ENCODE peak calls at places on chromosomes 3 and 15, in five cellular contexts. U is trophoblast cell, V is H9, C is IMR-90, Z is neuronal stem cell. J is an unnamed sample.

GRCh38 chr3:42660898-42661297 is 7.4 kb downstream of the ZBTB47 start:
- DNase-seq in U (no peak), V (peak; percentile 53), C (no peak), Z (no peak), J (peak; percentile 70)

GRCh38 chr3:43105224-43105596 is 669 bp downstream of the POMGNT2 start:
- DNase-seq in U (no peak), V (no peak), C (no peak), Z (no peak), J (no peak)

GRCh38 chr15:47184405-47185221 is 532.7 kb upstream of the SEMA6D start:
- DNase-seq in U (peak; percentile 23), V (peak; percentile 45), C (peak; percentile 14), Z (peak; percentile 41), J (peak; percentile 46)

GRCh38 chr3:191328383-191328962 is 721 bp upstream of the CCDC50 start:
- DNase-seq in U (peak; percentile 4), V (no peak), C (no peak), Z (no peak), J (peak; percentile 75)

GRCh38 chr3:36557021-36557707 is 176.9 kb downstream of the STAC start:
- DNase-seq in U (no peak), V (no peak), C (no peak), Z (no peak), J (no peak)

GRCh38 chr15:38670142-38671002 is 105.8 kb upstream of the RASGRP1 start:
- DNase-seq in U (no peak), V (no peak), C (no peak), Z (no peak), J (no peak)

GRCh38 chr3:106120334-106120733 is 251.5 kb upstream of the CBLB start:
- DNase-seq in U (no peak), V (no peak), C (peak; percentile 70), Z (no peak), J (no peak)

GRCh38 chr3:124845406-124845805 is 41.8 kb downstream of the ITGB5 start:
- DNase-seq in U (no peak), V (no peak), C (peak; percentile 90), Z (no peak), J (no peak)

GRCh38 chr3:149058199-149058598 is 28.1 kb downstream of the HLTF start:
- DNase-seq in U (no peak), V (no peak), C (no peak), Z (no peak), J (no peak)

GRCh38 chr3:78277793-78278192 is 1237.9 kb downstream of the ROBO2 start:
- DNase-seq in U (no peak), V (no peak), C (no peak), Z (no peak), J (no peak)

GRCh38 chr3:125386811-125387210 is 11.7 kb upstream of the ZNF148 start:
- DNase-seq in U (no peak), V (no peak), C (peak; percentile 84), Z (no peak), J (no peak)

GRCh38 chr3:144590854-144591253 is 619.2 kb downstream of the DIPK2A start:
- DNase-seq in U (peak; percentile 47), V (no peak), C (peak; percentile 94), Z (no peak), J (peak; percentile 67)

GRCh38 chr15:93027413-93027812 is 61.6 kb downstream of the RGMA start:
- DNase-seq in U (peak; percentile 4), V (no peak), C (no peak), Z (no peak), J (no peak)

DNA sequence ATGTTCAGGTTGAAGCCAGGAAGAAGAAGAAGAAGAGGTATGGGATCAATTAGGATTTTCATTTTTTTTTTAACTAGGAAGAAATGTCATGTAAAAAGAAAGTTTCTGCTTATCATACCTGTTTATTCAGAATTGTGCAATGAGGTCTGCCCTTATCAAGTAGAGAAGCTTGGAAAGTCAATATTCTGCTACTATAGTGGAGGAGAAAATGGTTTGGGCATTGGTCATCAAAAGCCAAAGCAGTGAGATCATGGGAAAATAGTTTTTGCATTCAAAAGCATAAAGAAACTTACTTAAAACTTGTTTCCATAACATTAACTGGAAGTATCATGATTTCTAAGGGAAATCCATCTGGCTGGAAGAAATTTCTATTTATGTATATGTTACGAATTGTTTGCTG is 1239.2 kb downstream of the NSUN3 start:
- DNase-seq in U (peak; percentile 93), V (no peak), C (peak; percentile 62), Z (no peak), J (peak; percentile 64)
- H3K4ac ChIP-seq in U (no peak overlapping the region), V (no peak overlapping the region), C (no peak overlapping the region), Z (no peak overlapping the region), J (no peak overlapping the region)

DNA sequence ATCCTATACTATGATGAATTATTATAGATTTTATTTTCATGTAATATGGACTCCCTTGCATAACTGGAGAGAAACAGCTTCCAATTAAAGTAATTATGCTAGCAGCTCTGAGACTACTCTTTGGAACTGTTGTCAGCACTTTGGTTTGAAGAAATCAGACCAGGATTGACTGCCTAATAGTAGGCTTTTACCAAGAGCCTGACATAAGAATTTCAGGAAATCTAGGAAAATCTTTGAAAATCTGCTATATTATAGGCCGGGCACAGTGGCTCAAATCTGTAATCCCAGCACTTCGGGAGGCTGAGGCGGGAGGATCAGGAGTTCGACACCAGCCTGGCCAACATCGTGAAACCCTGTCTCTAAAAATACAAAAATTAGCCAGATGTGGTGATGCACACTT is 62.9 kb downstream of the ZNF609 start:
- DNase-seq in U (no peak), V (no peak), C (no peak), Z (no peak), J (no peak)
- H3K4ac ChIP-seq in U (no peak overlapping the region), V (no peak overlapping the region), C (no peak overlapping the region), Z (no peak overlapping the region), J (no peak overlapping the region)

DNA sequence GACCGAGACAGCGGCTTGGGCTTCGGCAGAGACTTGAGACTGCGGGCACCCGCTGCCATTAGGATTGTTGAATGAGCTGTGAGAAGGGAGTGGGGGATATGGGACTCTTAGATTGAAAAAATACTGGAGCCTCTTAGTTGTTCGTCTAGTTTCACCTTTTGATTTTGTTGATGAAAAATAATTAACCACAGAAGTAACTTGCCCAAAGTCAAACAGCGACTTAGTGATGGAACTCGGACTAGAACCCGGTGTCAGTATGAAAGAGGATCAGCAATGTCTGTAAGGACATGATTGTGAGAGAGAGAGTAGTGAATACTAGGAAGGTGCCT is 510 bp upstream of the GOLGB1 start:
- DNase-seq in U (no peak), V (no peak), C (no peak), Z (no peak), J (no peak)
- H3K4ac ChIP-seq in U (no peak overlapping the region), V (no peak overlapping the region), C (peak overlapping the region; percentile 74), Z (no peak overlapping the region), J (no peak overlapping the region)

GRCh38 chr3:94258851-94259250 is 196.0 kb downstream of the NSUN3 start:
- DNase-seq in U (no peak), V (no peak), C (no peak), Z (no peak), J (peak; percentile 67)
- H3K4ac ChIP-seq in U (no peak overlapping the region), V (no peak overlapping the region), C (no peak overlapping the region), Z (no peak overlapping the region), J (peak overlapping the region; percentile 42)

GRCh38 chr3:118710532-118710931 is 324.1 kb downstream of the IGSF11 start:
- DNase-seq in U (no peak), V (no peak), C (no peak), Z (no peak), J (no peak)

GRCh38 chr3:118705827-118706226 is 328.8 kb downstream of the IGSF11 start:
- DNase-seq in U (no peak), V (no peak), C (no peak), Z (no peak), J (no peak)
- H3K4ac ChIP-seq in U (no peak overlapping the region), V (no peak overlapping the region), C (no peak overlapping the region), Z (no peak overlapping the region), J (no peak overlapping the region)

GRCh38 chr3:194508486-194509449 is 22.0 kb upstream of the ATP13A3 start:
- DNase-seq in U (no peak), V (no peak), C (no peak), Z (no peak), J (no peak)
- H3K4ac ChIP-seq in U (no peak overlapping the region), V (no peak overlapping the region), C (peak overlapping the region; percentile 56), Z (no peak overlapping the region), J (no peak overlapping the region)

DNA sequence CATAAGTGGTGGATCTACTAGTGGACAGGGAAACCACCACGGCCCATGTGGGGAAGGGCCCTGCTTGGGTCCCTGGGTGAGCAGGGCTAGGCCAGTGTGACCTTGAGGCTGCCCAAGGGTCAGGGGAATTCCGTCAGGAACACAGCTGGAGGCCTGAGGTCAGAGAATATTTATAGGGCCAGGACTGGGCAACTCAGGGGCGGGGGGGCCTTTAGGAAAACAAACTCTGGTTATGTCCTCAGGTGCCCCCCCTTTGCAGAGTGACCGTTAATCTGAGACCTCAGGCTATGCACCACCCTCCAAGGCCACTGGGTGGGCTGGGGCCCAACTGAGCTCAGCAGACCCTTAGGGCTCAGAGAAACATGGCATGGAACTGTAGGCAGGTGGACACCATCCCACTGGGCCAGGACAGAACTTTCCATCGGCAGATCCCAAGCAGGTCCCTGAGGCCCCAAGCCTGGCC is 2.5 kb downstream of the TWF2 start:
- DNase-seq in U (no peak), V (peak; percentile 27), C (no peak), Z (no peak), J (no peak)
- H3K4ac ChIP-seq in U (no peak overlapping the region), V (no peak overlapping the region), C (peak overlapping the region; percentile 100), Z (no peak overlapping the region), J (no peak overlapping the region)